ENCODE peak calls at places on chromosomes 6 and 20, in eight cellular contexts. One of them, this sample, is unnamed.
A peak's percentile ranks its signal among the peaks of the same experiment; 100 is the strongest.

GRCh38 chr6:131978522-131978921 is 27.4 kb upstream of the CCN2 start:
- DNase-seq in epithelial cell of prostate: no peak
- DNase-seq in left ventricle myocardium inferior: no peak
- DNase-seq in CD8-positive, alpha-beta T cell: no peak
- DNase-seq in mesendoderm: no peak
- DNase-seq in keratinocyte: no peak
- DNase-seq in effector memory CD4-positive, alpha-beta T cell: no peak
- DNase-seq in neuronal stem cell: no peak
- DNase-seq in this sample: no peak

GRCh38 chr6:170290306-170291128 is at the start of gene DLL1:
- DNase-seq in left ventricle myocardium inferior: peak; percentile 60
- DNase-seq in neuronal stem cell: peak; percentile 94
- DNase-seq in mesendoderm: peak; percentile 58
- DNase-seq in epithelial cell of prostate: no peak
- DNase-seq in keratinocyte: no peak
- DNase-seq in effector memory CD4-positive, alpha-beta T cell: no peak
- DNase-seq in CD8-positive, alpha-beta T cell: no peak
- DNase-seq in this sample: peak; percentile 29

GRCh38 chr6:81838031-81838430 is 85.5 kb upstream of the TENT5A start:
- DNase-seq in left ventricle myocardium inferior: no peak
- DNase-seq in effector memory CD4-positive, alpha-beta T cell: no peak
- DNase-seq in keratinocyte: no peak
- DNase-seq in CD8-positive, alpha-beta T cell: no peak
- DNase-seq in neuronal stem cell: no peak
- DNase-seq in epithelial cell of prostate: peak; percentile 14
- DNase-seq in mesendoderm: peak; percentile 49
- DNase-seq in this sample: peak; percentile 61

GRCh38 chr20:24696396-24696795 is 227.0 kb downstream of the SYNDIG1 start:
- DNase-seq in left ventricle myocardium inferior: no peak
- DNase-seq in epithelial cell of prostate: no peak
- DNase-seq in CD8-positive, alpha-beta T cell: no peak
- DNase-seq in neuronal stem cell: no peak
- DNase-seq in mesendoderm: no peak
- DNase-seq in keratinocyte: no peak
- DNase-seq in effector memory CD4-positive, alpha-beta T cell: no peak
- DNase-seq in this sample: no peak

GRCh38 chr6:116859264-116859663 is 17.8 kb upstream of the RFX6 start:
- DNase-seq in keratinocyte: no peak
- DNase-seq in CD8-positive, alpha-beta T cell: no peak
- DNase-seq in neuronal stem cell: no peak
- DNase-seq in left ventricle myocardium inferior: no peak
- DNase-seq in effector memory CD4-positive, alpha-beta T cell: no peak
- DNase-seq in mesendoderm: no peak
- DNase-seq in epithelial cell of prostate: no peak
- DNase-seq in this sample: no peak

GRCh38 chr6:8579372-8579771 is 144.0 kb upstream of the SLC35B3 start:
- DNase-seq in effector memory CD4-positive, alpha-beta T cell: no peak
- DNase-seq in left ventricle myocardium inferior: no peak
- DNase-seq in CD8-positive, alpha-beta T cell: no peak
- DNase-seq in keratinocyte: peak; percentile 41
- DNase-seq in mesendoderm: no peak
- DNase-seq in epithelial cell of prostate: no peak
- DNase-seq in neuronal stem cell: no peak
- DNase-seq in this sample: no peak

GRCh38 chr20:63735859-63736718 is at the start of gene LIME1:
- DNase-seq in CD8-positive, alpha-beta T cell: peak; percentile 93
- DNase-seq in effector memory CD4-positive, alpha-beta T cell: peak; percentile 74
- DNase-seq in mesendoderm: no peak
- DNase-seq in neuronal stem cell: no peak
- DNase-seq in keratinocyte: no peak
- DNase-seq in epithelial cell of prostate: no peak
- DNase-seq in left ventricle myocardium inferior: no peak
- DNase-seq in this sample: no peak

GRCh38 chr6:39931607-39932006 is 2.7 kb downstream of the MOCS1 start:
- DNase-seq in CD8-positive, alpha-beta T cell: no peak
- DNase-seq in mesendoderm: no peak
- DNase-seq in keratinocyte: no peak
- DNase-seq in effector memory CD4-positive, alpha-beta T cell: no peak
- DNase-seq in neuronal stem cell: no peak
- DNase-seq in epithelial cell of prostate: no peak
- DNase-seq in left ventricle myocardium inferior: no peak
- DNase-seq in this sample: no peak

GRCh38 chr6:56794421-56794820 is 151.7 kb upstream of the DST start:
- DNase-seq in left ventricle myocardium inferior: no peak
- DNase-seq in CD8-positive, alpha-beta T cell: no peak
- DNase-seq in effector memory CD4-positive, alpha-beta T cell: no peak
- DNase-seq in neuronal stem cell: no peak
- DNase-seq in mesendoderm: peak; percentile 47
- DNase-seq in keratinocyte: no peak
- DNase-seq in epithelial cell of prostate: no peak
- DNase-seq in this sample: no peak

GRCh38 chr6:135192256-135193174 is 11.4 kb downstream of the MYB start:
- DNase-seq in effector memory CD4-positive, alpha-beta T cell: no peak
- DNase-seq in keratinocyte: no peak
- DNase-seq in mesendoderm: no peak
- DNase-seq in epithelial cell of prostate: no peak
- DNase-seq in neuronal stem cell: no peak
- DNase-seq in CD8-positive, alpha-beta T cell: no peak
- DNase-seq in left ventricle myocardium inferior: no peak
- DNase-seq in this sample: no peak

GRCh38 chr6:144660545-144660944 is 375.4 kb downstream of the UTRN start:
- DNase-seq in CD8-positive, alpha-beta T cell: no peak
- DNase-seq in keratinocyte: no peak
- DNase-seq in left ventricle myocardium inferior: no peak
- DNase-seq in neuronal stem cell: no peak
- DNase-seq in effector memory CD4-positive, alpha-beta T cell: no peak
- DNase-seq in mesendoderm: no peak
- DNase-seq in epithelial cell of prostate: no peak
- DNase-seq in this sample: no peak

GRCh38 chr6:112337209-112337638 is 9.9 kb upstream of the RFPL4B start:
- DNase-seq in left ventricle myocardium inferior: peak; percentile 27
- DNase-seq in keratinocyte: no peak
- DNase-seq in epithelial cell of prostate: no peak
- DNase-seq in effector memory CD4-positive, alpha-beta T cell: no peak
- DNase-seq in mesendoderm: peak; percentile 83
- DNase-seq in CD8-positive, alpha-beta T cell: no peak
- DNase-seq in neuronal stem cell: peak; percentile 59
- DNase-seq in this sample: peak; percentile 83

GRCh38 chr6:92779758-92780157 is 639.6 kb downstream of the EPHA7 start:
- DNase-seq in CD8-positive, alpha-beta T cell: no peak
- DNase-seq in mesendoderm: no peak
- DNase-seq in effector memory CD4-positive, alpha-beta T cell: no peak
- DNase-seq in keratinocyte: no peak
- DNase-seq in left ventricle myocardium inferior: no peak
- DNase-seq in epithelial cell of prostate: peak; percentile 70
- DNase-seq in neuronal stem cell: no peak
- DNase-seq in this sample: peak; percentile 63

GRCh38 chr6:6057442-6058053 is 50.8 kb upstream of the NRN1 start:
- DNase-seq in keratinocyte: peak; percentile 5
- DNase-seq in neuronal stem cell: peak; percentile 15
- DNase-seq in left ventricle myocardium inferior: no peak
- DNase-seq in effector memory CD4-positive, alpha-beta T cell: no peak
- DNase-seq in mesendoderm: peak; percentile 63
- DNase-seq in CD8-positive, alpha-beta T cell: no peak
- DNase-seq in epithelial cell of prostate: peak; percentile 6
- DNase-seq in this sample: no peak

GRCh38 chr6:125271486-125272159 is 30.1 kb downstream of the HDDC2 start:
- DNase-seq in left ventricle myocardium inferior: no peak
- DNase-seq in CD8-positive, alpha-beta T cell: no peak
- DNase-seq in keratinocyte: no peak
- DNase-seq in effector memory CD4-positive, alpha-beta T cell: no peak
- DNase-seq in neuronal stem cell: no peak
- DNase-seq in mesendoderm: no peak
- DNase-seq in epithelial cell of prostate: no peak
- DNase-seq in this sample: no peak

GRCh38 chr20:24164360-24164759 is 175.8 kb upstream of the GGTLC1 start:
- DNase-seq in effector memory CD4-positive, alpha-beta T cell: no peak
- DNase-seq in mesendoderm: peak; percentile 49
- DNase-seq in keratinocyte: no peak
- DNase-seq in left ventricle myocardium inferior: no peak
- DNase-seq in CD8-positive, alpha-beta T cell: peak; percentile 43
- DNase-seq in neuronal stem cell: no peak
- DNase-seq in epithelial cell of prostate: no peak
- DNase-seq in this sample: no peak

GRCh38 chr6:111731404-111732195 is 125.9 kb upstream of the TRAF3IP2 start:
- DNase-seq in mesendoderm: peak; percentile 80
- DNase-seq in epithelial cell of prostate: no peak
- DNase-seq in left ventricle myocardium inferior: no peak
- DNase-seq in keratinocyte: no peak
- DNase-seq in CD8-positive, alpha-beta T cell: no peak
- DNase-seq in effector memory CD4-positive, alpha-beta T cell: no peak
- DNase-seq in neuronal stem cell: peak; percentile 65
- DNase-seq in this sample: peak; percentile 6

GRCh38 chr6:22026160-22026678 is 270.6 kb downstream of the PRL start:
- DNase-seq in CD8-positive, alpha-beta T cell: no peak
- DNase-seq in mesendoderm: no peak
- DNase-seq in keratinocyte: no peak
- DNase-seq in left ventricle myocardium inferior: no peak
- DNase-seq in effector memory CD4-positive, alpha-beta T cell: no peak
- DNase-seq in neuronal stem cell: no peak
- DNase-seq in epithelial cell of prostate: no peak
- DNase-seq in this sample: no peak

GRCh38 chr6:22024973-22025467 is 271.8 kb downstream of the PRL start:
- DNase-seq in effector memory CD4-positive, alpha-beta T cell: no peak
- DNase-seq in keratinocyte: no peak
- DNase-seq in neuronal stem cell: no peak
- DNase-seq in left ventricle myocardium inferior: no peak
- DNase-seq in CD8-positive, alpha-beta T cell: no peak
- DNase-seq in epithelial cell of prostate: no peak
- DNase-seq in mesendoderm: no peak
- DNase-seq in this sample: no peak

GRCh38 chr6:22025468-22026159 is 271.2 kb downstream of the PRL start:
- DNase-seq in epithelial cell of prostate: no peak
- DNase-seq in neuronal stem cell: peak; percentile 66
- DNase-seq in keratinocyte: no peak
- DNase-seq in mesendoderm: peak; percentile 98
- DNase-seq in left ventricle myocardium inferior: no peak
- DNase-seq in effector memory CD4-positive, alpha-beta T cell: no peak
- DNase-seq in CD8-positive, alpha-beta T cell: no peak
- DNase-seq in this sample: peak; percentile 81

GRCh38 chr6:22027226-22027725 is 269.6 kb downstream of the PRL start:
- DNase-seq in mesendoderm: no peak
- DNase-seq in neuronal stem cell: peak; percentile 20
- DNase-seq in keratinocyte: no peak
- DNase-seq in effector memory CD4-positive, alpha-beta T cell: no peak
- DNase-seq in CD8-positive, alpha-beta T cell: no peak
- DNase-seq in left ventricle myocardium inferior: no peak
- DNase-seq in epithelial cell of prostate: no peak
- DNase-seq in this sample: no peak

GRCh38 chr6:22024004-22024403 is 272.8 kb downstream of the PRL start:
- DNase-seq in mesendoderm: no peak
- DNase-seq in left ventricle myocardium inferior: no peak
- DNase-seq in keratinocyte: no peak
- DNase-seq in effector memory CD4-positive, alpha-beta T cell: no peak
- DNase-seq in neuronal stem cell: no peak
- DNase-seq in CD8-positive, alpha-beta T cell: no peak
- DNase-seq in epithelial cell of prostate: no peak
- DNase-seq in this sample: no peak
- H3K27ac ChIP-seq in mesendoderm: peak overlapping the region; percentile 43
- H3K27ac ChIP-seq in left ventricle myocardium inferior: no peak overlapping the region
- H3K27ac ChIP-seq in keratinocyte: no peak overlapping the region
- H3K27ac ChIP-seq in effector memory CD4-positive, alpha-beta T cell: no peak overlapping the region
- H3K27ac ChIP-seq in neuronal stem cell: no peak overlapping the region
- H3K27ac ChIP-seq in CD8-positive, alpha-beta T cell: no peak overlapping the region
- H3K27ac ChIP-seq in epithelial cell of prostate: no peak overlapping the region
- H3K27ac ChIP-seq in this sample: no peak overlapping the region

DNA sequence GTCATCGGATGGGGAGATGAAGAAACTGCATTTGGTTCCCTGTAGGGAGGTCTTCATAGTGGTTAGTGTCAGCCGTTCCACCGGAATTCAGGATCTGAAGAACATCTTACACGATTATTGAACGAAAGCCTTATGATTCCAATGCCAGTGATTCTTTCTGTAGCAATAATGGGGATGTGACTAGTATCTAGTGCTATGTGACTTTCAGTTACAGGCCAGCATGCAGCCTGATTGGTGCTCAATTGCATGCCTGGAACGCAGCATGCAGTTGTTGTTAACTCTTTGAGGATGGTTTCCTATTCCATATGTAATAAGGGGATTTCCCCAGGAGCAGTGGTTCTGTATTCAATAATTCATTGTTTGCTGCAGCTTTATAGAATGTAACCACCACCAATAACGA is 71.6 kb upstream of the SLC22A1 start:
- DNase-seq in CD8-positive, alpha-beta T cell: no peak
- DNase-seq in keratinocyte: no peak
- DNase-seq in mesendoderm: no peak
- DNase-seq in neuronal stem cell: no peak
- DNase-seq in epithelial cell of prostate: no peak
- DNase-seq in left ventricle myocardium inferior: no peak
- DNase-seq in effector memory CD4-positive, alpha-beta T cell: no peak
- DNase-seq in this sample: no peak
- H3K27ac ChIP-seq in CD8-positive, alpha-beta T cell: no peak overlapping the region
- H3K27ac ChIP-seq in keratinocyte: no peak overlapping the region
- H3K27ac ChIP-seq in mesendoderm: no peak overlapping the region
- H3K27ac ChIP-seq in neuronal stem cell: no peak overlapping the region
- H3K27ac ChIP-seq in epithelial cell of prostate: no peak overlapping the region
- H3K27ac ChIP-seq in left ventricle myocardium inferior: no peak overlapping the region
- H3K27ac ChIP-seq in effector memory CD4-positive, alpha-beta T cell: no peak overlapping the region
- H3K27ac ChIP-seq in this sample: no peak overlapping the region

GRCh38 chr6:16760536-16761468 is at the start of gene ATXN1:
- DNase-seq in keratinocyte: no peak
- DNase-seq in neuronal stem cell: peak; percentile 55
- DNase-seq in mesendoderm: peak; percentile 78
- DNase-seq in epithelial cell of prostate: no peak
- DNase-seq in CD8-positive, alpha-beta T cell: peak; percentile 75
- DNase-seq in left ventricle myocardium inferior: peak; percentile 57
- DNase-seq in effector memory CD4-positive, alpha-beta T cell: peak; percentile 44
- DNase-seq in this sample: peak; percentile 65

GRCh38 chr6:16757332-16757731 is 3.9 kb downstream of the ATXN1 start:
- DNase-seq in epithelial cell of prostate: no peak
- DNase-seq in left ventricle myocardium inferior: no peak
- DNase-seq in effector memory CD4-positive, alpha-beta T cell: no peak
- DNase-seq in CD8-positive, alpha-beta T cell: no peak
- DNase-seq in keratinocyte: no peak
- DNase-seq in neuronal stem cell: no peak
- DNase-seq in mesendoderm: no peak
- DNase-seq in this sample: no peak

GRCh38 chr6:16759646-16760535 is 1.4 kb downstream of the ATXN1 start:
- DNase-seq in epithelial cell of prostate: no peak
- DNase-seq in CD8-positive, alpha-beta T cell: peak; percentile 74
- DNase-seq in mesendoderm: peak; percentile 81
- DNase-seq in effector memory CD4-positive, alpha-beta T cell: peak; percentile 66
- DNase-seq in left ventricle myocardium inferior: peak; percentile 94
- DNase-seq in keratinocyte: no peak
- DNase-seq in neuronal stem cell: peak; percentile 62
- DNase-seq in this sample: peak; percentile 84

GRCh38 chr6:16758163-16758975 is 2.9 kb downstream of the ATXN1 start:
- DNase-seq in neuronal stem cell: peak; percentile 51
- DNase-seq in CD8-positive, alpha-beta T cell: no peak
- DNase-seq in keratinocyte: no peak
- DNase-seq in left ventricle myocardium inferior: no peak
- DNase-seq in mesendoderm: peak; percentile 72
- DNase-seq in effector memory CD4-positive, alpha-beta T cell: peak; percentile 17
- DNase-seq in epithelial cell of prostate: no peak
- DNase-seq in this sample: no peak

GRCh38 chr6:16759181-16759645 is 2.0 kb downstream of the ATXN1 start:
- DNase-seq in neuronal stem cell: no peak
- DNase-seq in mesendoderm: peak; percentile 22
- DNase-seq in effector memory CD4-positive, alpha-beta T cell: no peak
- DNase-seq in left ventricle myocardium inferior: no peak
- DNase-seq in CD8-positive, alpha-beta T cell: no peak
- DNase-seq in keratinocyte: no peak
- DNase-seq in epithelial cell of prostate: no peak
- DNase-seq in this sample: no peak
- H3K27ac ChIP-seq in neuronal stem cell: no peak overlapping the region
- H3K27ac ChIP-seq in mesendoderm: no peak overlapping the region
- H3K27ac ChIP-seq in effector memory CD4-positive, alpha-beta T cell: peak overlapping the region; percentile 98
- H3K27ac ChIP-seq in left ventricle myocardium inferior: peak overlapping the region; percentile 99
- H3K27ac ChIP-seq in CD8-positive, alpha-beta T cell: peak overlapping the region; percentile 87
- H3K27ac ChIP-seq in keratinocyte: peak overlapping the region; percentile 81
- H3K27ac ChIP-seq in epithelial cell of prostate: peak overlapping the region; percentile 97
- H3K27ac ChIP-seq in this sample: peak overlapping the region; percentile 92

GRCh38 chr20:62641749-62642665 is at the start of gene SLCO4A1:
- DNase-seq in neuronal stem cell: peak; percentile 60
- DNase-seq in keratinocyte: no peak
- DNase-seq in CD8-positive, alpha-beta T cell: peak; percentile 80
- DNase-seq in epithelial cell of prostate: no peak
- DNase-seq in effector memory CD4-positive, alpha-beta T cell: peak; percentile 77
- DNase-seq in left ventricle myocardium inferior: peak; percentile 81
- DNase-seq in mesendoderm: peak; percentile 46
- DNase-seq in this sample: peak; percentile 44
- H3K27ac ChIP-seq in neuronal stem cell: no peak within 1 kb of the TSS
- H3K27ac ChIP-seq in keratinocyte: no peak within 1 kb of the TSS
- H3K27ac ChIP-seq in CD8-positive, alpha-beta T cell: no peak within 1 kb of the TSS
- H3K27ac ChIP-seq in epithelial cell of prostate: no peak within 1 kb of the TSS
- H3K27ac ChIP-seq in effector memory CD4-positive, alpha-beta T cell: peak within 1 kb of the TSS; percentile 22
- H3K27ac ChIP-seq in left ventricle myocardium inferior: peak within 1 kb of the TSS; percentile 86
- H3K27ac ChIP-seq in mesendoderm: no peak within 1 kb of the TSS
- H3K27ac ChIP-seq in this sample: no peak within 1 kb of the TSS

This sample was measured in IMR-90.